ENCODE peak calls at places on chromosomes 11 and 22, in four cellular contexts. One of them, this sample, is unnamed.

GRCh38 chr11:26473216-26474194 is 98.6 kb downstream of the MUC15 start:
- DNase-seq in esophagus squamous epithelium: no peak
- DNase-seq in GM12865: no peak
- DNase-seq in HFF-Myc: no peak
- DNase-seq in this sample: no peak

GRCh38 chr11:48056325-48057183 is 76.2 kb downstream of the PTPRJ start:
- DNase-seq in esophagus squamous epithelium: no peak
- DNase-seq in HFF-Myc: no peak
- DNase-seq in GM12865: no peak
- DNase-seq in this sample: no peak

GRCh38 chr11:65646921-65647701 is 9.2 kb downstream of the SIPA1 start:
- DNase-seq in esophagus squamous epithelium: no peak
- DNase-seq in HFF-Myc: no peak
- DNase-seq in GM12865: no peak
- DNase-seq in this sample: no peak

GRCh38 chr11:119752946-119753345 is 23.9 kb upstream of the NECTIN1 start:
- DNase-seq in HFF-Myc: no peak
- DNase-seq in GM12865: no peak
- DNase-seq in esophagus squamous epithelium: no peak
- DNase-seq in this sample: no peak

GRCh38 chr11:105923252-105923651 is 98.8 kb downstream of the MSANTD4 start:
- DNase-seq in esophagus squamous epithelium: no peak
- DNase-seq in HFF-Myc: no peak
- DNase-seq in GM12865: no peak
- DNase-seq in this sample: no peak

GRCh38 chr11:62081378-62082291 is 42.2 kb upstream of the INCENP start:
- DNase-seq in GM12865: peak
- DNase-seq in esophagus squamous epithelium: no peak
- DNase-seq in HFF-Myc: peak
- DNase-seq in this sample: no peak

GRCh38 chr11:69319255-69320106 is 25.5 kb downstream of the MYEOV start:
- DNase-seq in esophagus squamous epithelium: no peak
- DNase-seq in HFF-Myc: no peak
- DNase-seq in GM12865: no peak
- DNase-seq in this sample: no peak

GRCh38 chr11:125638315-125638714 is 13.4 kb downstream of the CHEK1 start:
- DNase-seq in esophagus squamous epithelium: no peak
- DNase-seq in GM12865: no peak
- DNase-seq in HFF-Myc: no peak
- DNase-seq in this sample: no peak

GRCh38 chr22:35539487-35539886 is 1.1 kb upstream of the RASD2 start:
- DNase-seq in HFF-Myc: no peak
- DNase-seq in GM12865: no peak
- DNase-seq in esophagus squamous epithelium: no peak
- DNase-seq in this sample: no peak

GRCh38 chr22:40853961-40854360 is 2.5 kb downstream of the ST13 start:
- DNase-seq in GM12865: peak
- DNase-seq in HFF-Myc: no peak
- DNase-seq in esophagus squamous epithelium: no peak
- DNase-seq in this sample: no peak
- H3K4me3 ChIP-seq in GM12865: peak
- H3K4me3 ChIP-seq in HFF-Myc: peak
- H3K4me3 ChIP-seq in esophagus squamous epithelium: no peak
- H3K4me3 ChIP-seq in this sample: no peak

DNA sequence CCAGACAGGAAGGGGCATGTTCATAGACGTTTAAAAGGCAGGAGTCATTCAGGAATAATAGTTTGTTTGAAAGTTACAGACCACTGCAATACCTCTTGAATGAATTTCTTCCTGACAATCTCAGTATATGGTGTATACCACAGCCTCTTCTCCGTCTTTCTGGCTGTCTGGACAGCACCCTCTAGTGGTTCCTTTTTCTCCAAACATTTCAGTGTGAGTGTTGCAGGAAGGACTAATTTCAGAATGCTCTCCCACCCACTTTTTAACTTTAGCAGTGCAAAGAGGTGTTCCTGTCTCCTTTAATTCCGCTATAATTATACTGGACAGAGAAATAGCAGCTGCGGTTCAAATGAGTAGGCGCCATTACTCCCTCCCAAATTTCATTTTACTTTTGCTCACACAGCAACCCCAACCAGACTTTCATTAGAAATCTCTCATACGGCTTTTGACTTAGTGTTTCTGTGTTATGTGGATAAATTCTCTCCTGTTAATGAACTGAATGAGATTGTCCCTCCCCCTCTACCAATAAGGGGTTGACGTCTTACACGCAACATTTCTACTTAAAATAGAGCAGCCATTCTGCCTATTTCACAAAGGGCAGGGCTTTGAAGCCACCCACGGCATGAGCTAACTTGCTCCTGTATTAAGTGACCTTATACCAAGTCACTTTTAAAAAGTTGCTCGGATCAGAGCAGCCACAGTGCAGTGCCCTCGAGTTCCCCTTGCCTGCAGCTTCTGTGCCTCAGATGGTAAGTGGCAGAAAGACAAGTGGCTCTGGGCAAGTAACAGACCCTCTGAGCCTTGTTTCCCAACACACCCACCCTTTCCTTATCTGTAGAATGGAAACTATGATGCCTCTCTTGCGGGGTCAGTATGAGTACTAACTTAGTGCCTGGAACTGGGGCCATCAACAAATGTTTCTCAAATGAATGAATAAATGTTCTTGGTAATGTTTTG is 368.6 kb downstream of the OPCML start:
- DNase-seq in esophagus squamous epithelium: no peak
- DNase-seq in GM12865: peak
- DNase-seq in HFF-Myc: no peak
- DNase-seq in this sample: peak
- TF ChIP-seq CTCF in esophagus squamous epithelium: peak
- TF ChIP-seq CTCF in GM12865: peak
- TF ChIP-seq CTCF in HFF-Myc: no peak
- TF ChIP-seq CTCF in this sample: peak

GRCh38 chr11:2988996-2989395 is 3.1 kb downstream of the NAP1L4 start:
- DNase-seq in HFF-Myc: no peak
- DNase-seq in GM12865: peak
- DNase-seq in esophagus squamous epithelium: no peak
- DNase-seq in this sample: no peak

GRCh38 chr11:2987881-2988280 is 4.2 kb downstream of the NAP1L4 start:
- DNase-seq in esophagus squamous epithelium: no peak
- DNase-seq in HFF-Myc: no peak
- DNase-seq in GM12865: peak
- DNase-seq in this sample: no peak

GRCh38 chr11:2988361-2988762 is 3.8 kb downstream of the NAP1L4 start:
- DNase-seq in esophagus squamous epithelium: no peak
- DNase-seq in GM12865: peak
- DNase-seq in HFF-Myc: no peak
- DNase-seq in this sample: no peak

GRCh38 chr11:2990617-2991476 is 1.3 kb downstream of the NAP1L4 start:
- DNase-seq in GM12865: peak
- DNase-seq in HFF-Myc: no peak
- DNase-seq in esophagus squamous epithelium: no peak
- DNase-seq in this sample: no peak

DNA sequence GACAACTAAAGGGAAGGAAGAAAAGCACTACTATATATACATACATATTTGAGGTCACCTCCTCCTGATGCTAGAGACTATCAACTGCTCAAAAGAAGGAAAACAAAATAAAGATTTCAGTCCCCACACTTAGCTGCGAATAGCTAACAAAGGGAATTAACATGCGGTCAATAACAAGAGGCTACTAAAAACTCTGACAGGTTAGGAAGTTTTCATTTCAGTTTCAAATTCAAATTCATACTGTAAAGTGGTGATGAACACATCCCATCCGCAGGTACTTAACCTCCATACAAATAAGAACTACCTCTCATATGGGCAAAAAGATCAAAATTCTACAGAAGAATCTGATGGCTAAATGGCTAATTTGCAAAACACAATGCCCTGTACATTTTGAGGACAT is 2.6 kb downstream of the NAP1L4 start:
- DNase-seq in GM12865: peak
- DNase-seq in esophagus squamous epithelium: no peak
- DNase-seq in HFF-Myc: no peak
- DNase-seq in this sample: no peak
- H3K4me3 ChIP-seq in GM12865: peak
- H3K4me3 ChIP-seq in esophagus squamous epithelium: peak
- H3K4me3 ChIP-seq in HFF-Myc: peak
- H3K4me3 ChIP-seq in this sample: peak

GRCh38 chr22:34105461-34106062 is 185.3 kb upstream of the LARGE1 start:
- DNase-seq in HFF-Myc: no peak
- DNase-seq in esophagus squamous epithelium: no peak
- DNase-seq in GM12865: peak
- DNase-seq in this sample: no peak
- TF ChIP-seq CTCF in HFF-Myc: peak
- TF ChIP-seq CTCF in esophagus squamous epithelium: peak
- TF ChIP-seq CTCF in GM12865: peak
- TF ChIP-seq CTCF in this sample: peak

This sample was measured in GM12864.